ENCODE peak calls at places on chromosomes 7 and 10, in eight cellular contexts. J is AG04449; X is SK-N-SH; V is HFFc6; Z is adrenal gland; R is A549; P is AG09319; Q is CD8-positive, alpha-beta T cell. Y is an unnamed sample.

GRCh38 chr10:60494774-60495173 is 105.1 kb upstream of the ANK3 start:
- DNase-seq in J (no peak), X (no peak), V (no peak), Z (no peak), R (no peak), P (no peak), Q (no peak), Y (no peak)

GRCh38 chr10:14834588-14834987 is 3.2 kb downstream of the CDNF start:
- DNase-seq in J (no peak), X (no peak), V (no peak), Z (no peak), R (no peak), P (no peak), Q (no peak), Y (no peak)

GRCh38 chr10:1154531-1154930 is 98.3 kb downstream of the WDR37 start:
- DNase-seq in J (no peak), X (peak), V (no peak), Z (no peak), R (no peak), P (no peak), Q (no peak), Y (no peak)

GRCh38 chr10:122286872-122287271 is 15.8 kb downstream of the BTBD16 start:
- DNase-seq in J (no peak), X (no peak), V (peak), Z (no peak), R (no peak), P (no peak), Q (no peak), Y (peak)

GRCh38 chr10:50653142-50653541 is 29.4 kb upstream of the SGMS1 start:
- DNase-seq in J (no peak), X (peak), V (peak), Z (no peak), R (peak), P (peak), Q (no peak), Y (no peak)

GRCh38 chr7:7881581-7881980 is 87.0 kb upstream of the GLCCI1 start:
- DNase-seq in J (no peak), X (no peak), V (no peak), Z (no peak), R (no peak), P (no peak), Q (no peak), Y (no peak)

GRCh38 chr10:115989621-115990020 is 283.4 kb downstream of the GFRA1 start:
- DNase-seq in J (no peak), X (no peak), V (peak), Z (no peak), R (no peak), P (no peak), Q (no peak), Y (no peak)

GRCh38 chr10:117896517-117896916 is 150.2 kb downstream of the RAB11FIP2 start:
- DNase-seq in J (no peak), X (no peak), V (no peak), Z (no peak), R (peak), P (no peak), Q (no peak), Y (no peak)

GRCh38 chr10:27258838-27259532 is 18.4 kb upstream of the ACBD5 start:
- DNase-seq in J (no peak), X (peak), V (no peak), Z (no peak), R (no peak), P (no peak), Q (no peak), Y (no peak)

GRCh38 chr10:92750788-92751533 is 61.2 kb downstream of the HHEX start:
- DNase-seq in J (no peak), X (no peak), V (peak), Z (no peak), R (no peak), P (no peak), Q (no peak), Y (no peak)

GRCh38 chr10:46255696-46256355 is 31.0 kb upstream of the ANTXRL start:
- DNase-seq in J (no peak), X (peak), V (peak), Z (peak), R (peak), P (no peak), Q (no peak), Y (no peak)

GRCh38 chr10:129809841-129810240 is 154.2 kb downstream of the EBF3 start:
- DNase-seq in J (no peak), X (no peak), V (no peak), Z (no peak), R (no peak), P (no peak), Q (no peak), Y (no peak)

GRCh38 chr10:132257271-132257670 is 50.5 kb downstream of the STK32C start:
- DNase-seq in J (no peak), X (peak), V (peak), Z (no peak), R (no peak), P (no peak), Q (no peak), Y (no peak)

GRCh38 chr7:157501576-157501975 is 164.8 kb downstream of the DNAJB6 start:
- DNase-seq in J (no peak), X (no peak), V (no peak), Z (no peak), R (no peak), P (no peak), Q (no peak), Y (no peak)

GRCh38 chr10:77405771-77406241 is 231.8 kb downstream of the KCNMA1 start:
- DNase-seq in J (no peak), X (peak), V (peak), Z (peak), R (peak), P (no peak), Q (peak), Y (no peak)

DNA sequence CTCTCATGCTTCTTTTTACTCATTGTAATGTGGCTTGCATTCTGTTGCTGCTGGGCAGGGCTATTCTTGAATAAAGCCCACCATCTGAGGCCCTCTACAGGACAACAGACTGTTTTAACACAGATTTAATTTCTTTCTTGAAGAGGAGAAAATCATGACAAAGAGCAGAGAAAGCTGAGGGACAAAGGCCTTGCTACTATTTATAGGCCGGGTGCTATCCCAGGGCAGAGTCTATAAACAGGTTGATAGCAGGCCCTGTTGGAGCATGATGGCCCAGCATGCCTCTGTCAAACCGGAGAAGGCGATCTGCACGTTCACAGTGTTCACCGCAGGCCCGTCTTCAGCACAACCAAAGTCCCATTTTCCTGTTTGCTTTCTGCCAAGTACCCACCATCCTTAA is 3.0 kb downstream of the VIPR2 start:
- DNase-seq in J (no peak), X (no peak), V (no peak), Z (no peak), R (no peak), P (no peak), Q (no peak), Y (no peak)
- TF ChIP-seq CTCF in J (no peak), X (no peak), V (no peak), Z (no peak), R (no peak), P (no peak), Q (no peak), Y (no peak)

GRCh38 chr10:110354322-110354766 is 49.6 kb upstream of the SMNDC1 start:
- DNase-seq in J (peak), X (peak), V (peak), Z (peak), R (peak), P (peak), Q (peak), Y (peak)

GRCh38 chr10:110355181-110355831 is 50.6 kb upstream of the SMNDC1 start:
- DNase-seq in J (no peak), X (no peak), V (no peak), Z (no peak), R (no peak), P (no peak), Q (no peak), Y (no peak)

GRCh38 chr10:110352930-110353243 is 48.2 kb upstream of the SMNDC1 start:
- DNase-seq in J (peak), X (no peak), V (no peak), Z (no peak), R (no peak), P (no peak), Q (no peak), Y (no peak)

GRCh38 chr10:110355922-110356627 is 51.4 kb upstream of the SMNDC1 start:
- DNase-seq in J (no peak), X (no peak), V (no peak), Z (no peak), R (no peak), P (no peak), Q (no peak), Y (no peak)

DNA sequence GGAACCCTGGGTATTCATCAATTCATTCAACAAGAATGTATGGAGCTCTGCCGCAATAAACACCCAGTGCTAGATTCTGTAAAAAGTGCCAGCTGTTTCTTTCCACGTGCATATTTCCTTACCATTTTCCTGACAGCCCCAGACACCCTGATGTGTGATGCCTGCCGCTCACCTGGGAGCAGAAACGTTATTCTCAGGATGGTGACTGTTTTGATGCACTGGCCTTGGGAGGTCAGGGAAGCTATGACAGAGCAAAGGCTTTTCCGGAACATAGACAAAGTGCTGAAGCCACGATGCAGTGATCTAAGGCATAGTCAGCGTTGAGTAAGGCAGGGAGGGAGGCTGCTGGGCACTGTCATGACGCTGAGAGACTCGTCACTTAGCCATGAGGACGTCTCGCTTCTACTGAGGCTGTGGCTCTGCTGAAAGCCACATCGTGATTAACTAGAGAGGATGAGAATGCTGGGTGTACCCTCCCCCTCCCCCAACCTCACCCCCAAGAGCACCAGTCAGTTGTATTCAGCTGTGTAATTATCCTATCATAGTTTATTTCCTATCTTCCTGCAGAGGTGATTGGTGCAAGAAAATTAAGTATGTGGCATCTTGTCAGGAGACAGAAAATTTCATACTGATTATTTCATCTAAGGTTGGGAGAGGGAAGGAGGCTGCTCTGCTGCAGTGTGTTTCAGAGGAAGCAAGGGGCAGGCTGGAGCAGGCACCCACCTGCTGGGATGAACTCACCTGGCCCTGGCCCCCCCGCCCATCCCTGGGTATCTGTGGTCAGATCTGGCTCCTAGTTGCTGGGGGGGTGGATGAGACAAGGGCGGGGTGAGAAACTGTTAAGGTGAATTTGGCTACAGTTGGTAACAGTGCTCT is 48.8 kb upstream of the SMNDC1 start:
- DNase-seq in J (peak), X (no peak), V (peak), Z (peak), R (peak), P (peak), Q (no peak), Y (peak)
- TF ChIP-seq CTCF in J (peak), X (no peak), V (no peak), Z (no peak), R (no peak), P (peak), Q (no peak), Y (peak)

DNA sequence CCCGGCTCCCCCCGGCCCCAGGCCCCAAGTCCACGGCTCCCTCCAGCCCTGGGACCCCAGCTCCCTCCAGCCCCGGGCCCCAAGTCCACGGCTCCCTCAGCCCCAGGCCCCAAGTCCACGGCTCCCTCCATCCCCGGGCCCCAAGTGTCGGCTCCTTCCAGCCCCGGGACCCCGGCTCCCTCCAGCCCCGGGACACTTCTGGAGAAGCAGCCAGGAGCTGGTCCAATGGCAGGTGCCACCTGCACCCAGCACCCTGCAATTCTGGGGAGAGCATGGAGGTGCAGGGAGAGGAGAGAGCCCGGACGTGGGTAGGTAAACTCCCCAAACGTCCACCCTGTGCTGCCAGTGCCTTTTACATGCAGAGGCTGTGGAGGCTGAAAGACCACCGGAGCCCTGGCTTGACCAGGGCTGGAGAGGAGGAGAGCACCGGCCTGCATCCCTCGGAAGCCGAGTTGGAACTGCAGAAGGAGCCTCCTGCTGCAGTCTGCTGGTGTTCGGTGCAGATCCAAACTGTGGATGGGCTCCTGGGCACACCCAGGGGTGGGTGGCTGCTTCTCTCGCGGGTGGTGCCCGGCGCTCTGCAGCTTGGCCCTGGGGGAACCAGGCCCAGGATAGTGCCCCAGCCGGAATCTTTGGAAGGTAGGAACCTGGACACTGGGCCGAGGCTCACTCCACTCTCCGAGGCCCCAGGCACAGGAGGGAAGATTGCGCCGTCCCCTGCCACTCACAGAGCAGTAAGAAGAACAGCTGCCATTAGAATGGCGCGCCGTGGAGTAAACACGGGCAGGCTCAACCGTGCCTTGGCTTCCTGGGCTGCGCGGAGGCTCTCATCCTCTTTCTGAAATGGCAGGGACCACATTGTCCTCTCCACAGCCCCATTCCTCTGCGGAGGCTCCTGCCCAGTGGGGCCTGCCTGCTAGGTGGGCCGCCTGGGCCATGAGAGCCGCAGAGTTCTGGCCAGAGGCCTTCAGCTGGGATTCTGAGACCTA is 14.7 kb downstream of the SHH start:
- DNase-seq in J (no peak), X (no peak), V (no peak), Z (no peak), R (no peak), P (no peak), Q (no peak), Y (no peak)
- TF ChIP-seq CTCF in J (no peak), X (no peak), V (peak), Z (no peak), R (no peak), P (no peak), Q (no peak), Y (no peak)

GRCh38 chr7:153099235-153099634 is 339.7 kb downstream of the ACTR3B start:
- DNase-seq in J (no peak), X (no peak), V (no peak), Z (no peak), R (no peak), P (no peak), Q (no peak), Y (no peak)

GRCh38 chr7:153100691-153101237 is 341.2 kb downstream of the ACTR3B start:
- DNase-seq in J (no peak), X (no peak), V (no peak), Z (no peak), R (no peak), P (no peak), Q (no peak), Y (no peak)

GRCh38 chr7:153103219-153103618 is 343.7 kb downstream of the ACTR3B start:
- DNase-seq in J (no peak), X (no peak), V (no peak), Z (no peak), R (no peak), P (no peak), Q (no peak), Y (no peak)
- TF ChIP-seq CTCF in J (no peak), X (no peak), V (no peak), Z (no peak), R (no peak), P (no peak), Q (no peak), Y (no peak)

DNA sequence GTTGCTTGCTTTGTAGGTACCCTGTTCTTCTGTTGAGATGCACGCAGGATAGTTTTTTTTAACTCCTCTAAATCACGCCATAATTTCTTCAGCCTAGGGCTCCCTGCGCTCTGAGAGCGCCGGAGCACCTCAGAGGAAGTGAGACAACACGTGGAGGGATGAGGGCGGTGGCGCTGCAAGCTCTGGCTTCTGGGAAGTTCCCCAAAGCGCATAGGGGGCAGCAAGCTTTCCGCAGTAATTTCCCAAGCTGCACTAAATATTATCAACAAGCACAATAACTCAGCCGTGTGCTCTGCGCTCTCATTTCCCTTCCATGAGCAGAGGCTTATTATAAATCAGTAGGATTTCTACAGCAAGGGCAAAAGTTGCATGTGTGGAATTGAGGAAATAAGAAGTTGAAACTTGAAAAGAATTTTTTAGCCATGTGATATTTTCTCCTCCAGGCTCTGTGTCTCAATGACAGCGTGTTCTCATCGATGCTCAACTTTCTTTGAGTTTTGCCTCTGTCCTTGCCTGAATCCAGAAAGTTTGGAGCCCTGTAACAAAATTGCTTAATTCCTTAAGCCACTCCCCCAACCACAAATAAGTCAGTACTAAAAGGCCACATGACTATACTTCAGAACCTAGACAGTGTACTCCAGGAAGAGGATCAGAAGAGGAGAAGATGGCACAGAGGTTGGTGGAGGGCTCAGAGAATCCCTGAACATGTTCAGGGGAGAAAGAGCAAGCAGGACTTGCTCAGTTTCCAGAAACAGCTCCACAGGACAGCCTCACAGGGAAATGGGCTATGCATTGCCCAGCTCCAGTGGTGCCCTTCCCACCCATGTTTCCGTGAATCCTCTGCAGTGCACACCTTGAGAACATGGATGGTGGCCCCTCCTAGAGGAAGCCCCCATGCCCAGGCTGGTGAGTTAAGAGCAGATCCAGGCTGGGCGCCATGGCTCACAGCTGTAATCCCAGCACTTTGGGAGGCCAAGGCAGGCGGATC is 221.5 kb upstream of the GHITM start:
- DNase-seq in J (no peak), X (no peak), V (no peak), Z (peak), R (peak), P (no peak), Q (no peak), Y (no peak)
- TF ChIP-seq CTCF in J (no peak), X (no peak), V (no peak), Z (peak), R (no peak), P (no peak), Q (no peak), Y (no peak)

DNA sequence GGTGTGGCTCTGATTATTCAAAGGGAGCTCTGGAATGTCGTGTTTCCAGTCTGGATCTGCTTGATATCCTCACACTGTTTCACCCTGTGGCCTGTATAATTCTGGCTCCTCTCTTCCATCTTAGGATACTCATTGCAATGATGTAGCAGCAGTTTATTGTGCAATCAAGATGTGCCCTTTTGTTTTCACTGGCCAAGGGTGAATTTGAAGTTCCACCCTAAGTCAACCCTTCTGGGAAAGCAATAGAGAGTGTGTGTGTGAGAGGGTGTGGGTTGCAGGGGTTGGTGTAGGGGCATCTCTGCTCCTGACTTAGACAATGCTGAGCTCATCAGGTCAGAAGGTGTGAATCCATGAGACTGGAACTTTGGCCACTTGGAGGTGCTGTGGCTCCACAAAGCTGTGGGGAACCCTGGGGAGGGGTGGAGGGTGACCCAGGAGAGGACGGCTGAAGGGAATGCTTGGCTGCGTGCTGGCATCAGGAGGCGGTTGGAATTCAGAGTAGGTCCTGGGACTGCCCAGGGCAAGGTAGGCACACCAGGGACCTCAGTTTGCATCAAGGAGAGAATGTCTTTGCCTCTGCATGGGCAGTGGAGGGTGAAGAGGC is 118.0 kb upstream of the PRSS58 start:
- DNase-seq in J (no peak), X (no peak), V (peak), Z (no peak), R (no peak), P (no peak), Q (no peak), Y (no peak)
- TF ChIP-seq CTCF in J (peak), X (peak), V (peak), Z (no peak), R (no peak), P (peak), Q (no peak), Y (no peak)

GRCh38 chr10:104485632-104486031 is 132.0 kb downstream of the CFAP58 start:
- DNase-seq in J (no peak), X (no peak), V (no peak), Z (no peak), R (peak), P (no peak), Q (no peak), Y (no peak)
- TF ChIP-seq CTCF in J (no peak), X (no peak), V (peak), Z (no peak), R (no peak), P (no peak), Q (no peak), Y (no peak)

GRCh38 chr7:142528608-142529408 is 220.5 kb upstream of the PRSS1 start:
- DNase-seq in J (no peak), X (no peak), V (no peak), Z (no peak), R (no peak), P (no peak), Q (no peak), Y (no peak)
- TF ChIP-seq CTCF in J (no peak), X (no peak), V (no peak), Z (no peak), R (no peak), P (no peak), Q (no peak), Y (no peak)